ENCODE peak calls at places on chromosomes 12 and 14, in seven cellular contexts. E is HCT116, T is breast epithelium, Y is stomach, O is ovary, L is A549, B is body of pancreas. X is an unnamed sample. For H3K4me1, the result is how much of the 10 kb centered on the place peaks cover.

GRCh38 chr12:42981379-42981778 is 391.8 kb upstream of the PRICKLE1 start:
- DNase-seq in E (no peak), T (no peak), Y (no peak), O (no peak), L (no peak), B (no peak), X (no peak)

GRCh38 chr14:90555126-90556049 is 158.6 kb downstream of the CALM1 start:
- DNase-seq in E (no peak), T (no peak), Y (no peak), O (no peak), L (no peak), B (no peak), X (no peak)

GRCh38 chr12:20455001-20455706 is 86.8 kb downstream of the PDE3A start:
- DNase-seq in E (no peak), T (no peak), Y (no peak), O (no peak), L (no peak), B (no peak), X (no peak)

GRCh38 chr12:1935700-1936378 is 17.4 kb upstream of the CACNA2D4 start:
- DNase-seq in E (no peak), T (peak), Y (peak), O (no peak), L (no peak), B (peak), X (no peak)

GRCh38 chr12:13258717-13259119 is 62.2 kb downstream of the EMP1 start:
- DNase-seq in E (no peak), T (no peak), Y (no peak), O (no peak), L (no peak), B (no peak), X (no peak)

GRCh38 chr14:28407931-28408330 is 358.7 kb upstream of the FOXG1 start:
- DNase-seq in E (no peak), T (no peak), Y (no peak), O (no peak), L (no peak), B (no peak), X (no peak)

GRCh38 chr14:78324353-78324752 is 154.2 kb downstream of the NRXN3 start:
- DNase-seq in E (no peak), T (no peak), Y (no peak), O (no peak), L (no peak), B (no peak), X (no peak)

GRCh38 chr12:73629893-73630872 is 907.5 kb upstream of the ATXN7L3B start:
- DNase-seq in E (no peak), T (no peak), Y (no peak), O (no peak), L (no peak), B (no peak), X (no peak)

GRCh38 chr14:65444230-65444629 is 31.7 kb downstream of the FUT8 start:
- DNase-seq in E (no peak), T (no peak), Y (no peak), O (no peak), L (no peak), B (no peak), X (no peak)

GRCh38 chr12:119857036-119857435 is 20.1 kb downstream of the CIT start:
- DNase-seq in E (no peak), T (no peak), Y (no peak), O (no peak), L (no peak), B (no peak), X (no peak)

GRCh38 chr12:49776413-49776812 is 35.1 kb downstream of the TMBIM6 start:
- DNase-seq in E (peak), T (peak), Y (peak), O (peak), L (peak), B (peak), X (no peak)

GRCh38 chr12:48197549-48197966 is 5.5 kb downstream of the OR10AD1 start:
- DNase-seq in E (peak), T (no peak), Y (no peak), O (no peak), L (peak), B (peak), X (no peak)

GRCh38 chr12:45789025-45789424 is 59.5 kb downstream of the ARID2 start:
- DNase-seq in E (no peak), T (no peak), Y (no peak), O (no peak), L (no peak), B (no peak), X (no peak)

GRCh38 chr14:102594514-102595175 is 2.2 kb downstream of the RCOR1 start:
- DNase-seq in E (peak), T (peak), Y (peak), O (peak), L (peak), B (peak), X (peak)

GRCh38 chr14:24056800-24057184 is 5.0 kb downstream of the CARMIL3 start:
- DNase-seq in E (no peak), T (no peak), Y (no peak), O (peak), L (no peak), B (no peak), X (no peak)

GRCh38 chr12:52026267-52026666 is 19.5 kb downstream of the TAMALIN start:
- DNase-seq in E (no peak), T (no peak), Y (no peak), O (no peak), L (no peak), B (no peak), X (no peak)

GRCh38 chr14:34111933-34112332 is 161.1 kb upstream of the EGLN3 start:
- DNase-seq in E (no peak), T (no peak), Y (no peak), O (no peak), L (no peak), B (no peak), X (no peak)

GRCh38 chr12:71240941-71241340 is 83.1 kb upstream of the TSPAN8 start:
- DNase-seq in E (no peak), T (no peak), Y (no peak), O (no peak), L (no peak), B (no peak), X (no peak)

GRCh38 chr12:20376984-20377383 is 8.6 kb downstream of the PDE3A start:
- DNase-seq in E (peak), T (no peak), Y (no peak), O (no peak), L (no peak), B (no peak), X (no peak)

GRCh38 chr14:50191499-50191898 is 39.9 kb downstream of the SOS2 start:
- DNase-seq in E (no peak), T (no peak), Y (no peak), O (no peak), L (no peak), B (no peak), X (no peak)

GRCh38 chr14:55641290-55641689 is 61.3 kb downstream of the KTN1 start:
- DNase-seq in E (no peak), T (no peak), Y (no peak), O (no peak), L (no peak), B (no peak), X (no peak)

GRCh38 chr12:79409562-79409961 is 281.2 kb downstream of the PAWR start:
- DNase-seq in E (no peak), T (no peak), Y (no peak), O (no peak), L (no peak), B (no peak), X (no peak)

GRCh38 chr14:54640480-54640879 is 73.6 kb downstream of the SAMD4A start:
- DNase-seq in E (no peak), T (no peak), Y (no peak), O (no peak), L (no peak), B (no peak), X (no peak)

GRCh38 chr12:87413784-87414183 is 615.4 kb downstream of the C12orf50 start:
- DNase-seq in E (no peak), T (no peak), Y (no peak), O (no peak), L (no peak), B (no peak), X (no peak)

GRCh38 chr14:99273025-99273723 is 1.2 kb upstream of the BCL11B start:
- DNase-seq in E (no peak), T (no peak), Y (peak), O (no peak), L (peak), B (no peak), X (peak)

GRCh38 chr12:125187148-125187733 is 122.0 kb downstream of the AACS start:
- DNase-seq in E (no peak), T (no peak), Y (no peak), O (no peak), L (no peak), B (no peak), X (no peak)

GRCh38 chr12:93201990-93202389 is 175.7 kb upstream of the NUDT4 start:
- DNase-seq in E (no peak), T (no peak), Y (no peak), O (no peak), L (no peak), B (no peak), X (no peak)

GRCh38 chr14:102690509-102691286 is 86.6 kb upstream of the TRAF3 start:
- DNase-seq in E (no peak), T (no peak), Y (peak), O (no peak), L (no peak), B (peak), X (no peak)

GRCh38 chr12:71694099-71694820 is 8.4 kb downstream of the TMEM19 start:
- DNase-seq in E (no peak), T (no peak), Y (no peak), O (no peak), L (no peak), B (no peak), X (no peak)

GRCh38 chr14:51095854-51096823 is 1.2 kb upstream of the TRIM9 start:
- DNase-seq in E (no peak), T (no peak), Y (no peak), O (peak), L (peak), B (peak), X (no peak)

GRCh38 chr14:39469094-39469710 is 37.0 kb upstream of the FBXO33 start:
- DNase-seq in E (no peak), T (no peak), Y (no peak), O (no peak), L (no peak), B (peak), X (peak)

GRCh38 chr12:28996688-28997087 is 152.4 kb upstream of the FAR2 start:
- DNase-seq in E (no peak), T (no peak), Y (no peak), O (no peak), L (no peak), B (no peak), X (no peak)

GRCh38 chr12:11719678-11720099 is 70.2 kb downstream of the ETV6 start:
- DNase-seq in E (no peak), T (no peak), Y (no peak), O (no peak), L (no peak), B (peak), X (peak)

GRCh38 chr14:94636744-94637412 is 24.7 kb downstream of the SERPINA3 start:
- DNase-seq in E (peak), T (no peak), Y (no peak), O (no peak), L (no peak), B (no peak), X (no peak)

GRCh38 chr14:104475256-104475655 is 104.3 kb upstream of the C14orf180 start:
- DNase-seq in E (no peak), T (no peak), Y (no peak), O (no peak), L (no peak), B (no peak), X (no peak)
- H3K4me3 ChIP-seq in E (no peak), T (no peak), Y (no peak), O (no peak), L (no peak), B (no peak), X (no peak)

GRCh38 chr14:76336876-76337275 is 39.1 kb upstream of the ESRRB start:
- DNase-seq in E (no peak), T (no peak), Y (no peak), O (no peak), L (no peak), B (no peak), X (no peak)
- H3K4me1 ChIP-seq in E (under half), T (under half), Y (under half), O (under half), L (under half), B (under half), X (under half)

GRCh38 chr14:22505751-22506710 is 83.0 kb downstream of the DAD1 start:
- DNase-seq in E (no peak), T (no peak), Y (no peak), O (no peak), L (no peak), B (no peak), X (no peak)
- TF ChIP-seq POLR2A in E (no peak), T (no peak), Y (no peak), O (no peak), L (no peak), B (no peak), X (no peak)

GRCh38 chr14:96590190-96590860 is 88.1 kb downstream of the PAPOLA start:
- DNase-seq in E (no peak), T (no peak), Y (no peak), O (no peak), L (no peak), B (no peak), X (peak)

GRCh38 chr14:96594961-96595360 is 92.8 kb downstream of the PAPOLA start:
- DNase-seq in E (no peak), T (no peak), Y (no peak), O (no peak), L (no peak), B (no peak), X (no peak)

GRCh38 chr14:96588410-96589249 is 86.4 kb downstream of the PAPOLA start:
- DNase-seq in E (no peak), T (no peak), Y (no peak), O (no peak), L (no peak), B (no peak), X (no peak)

GRCh38 chr14:96589577-96589976 is 87.4 kb downstream of the PAPOLA start:
- DNase-seq in E (no peak), T (no peak), Y (no peak), O (no peak), L (no peak), B (peak), X (peak)

DNA sequence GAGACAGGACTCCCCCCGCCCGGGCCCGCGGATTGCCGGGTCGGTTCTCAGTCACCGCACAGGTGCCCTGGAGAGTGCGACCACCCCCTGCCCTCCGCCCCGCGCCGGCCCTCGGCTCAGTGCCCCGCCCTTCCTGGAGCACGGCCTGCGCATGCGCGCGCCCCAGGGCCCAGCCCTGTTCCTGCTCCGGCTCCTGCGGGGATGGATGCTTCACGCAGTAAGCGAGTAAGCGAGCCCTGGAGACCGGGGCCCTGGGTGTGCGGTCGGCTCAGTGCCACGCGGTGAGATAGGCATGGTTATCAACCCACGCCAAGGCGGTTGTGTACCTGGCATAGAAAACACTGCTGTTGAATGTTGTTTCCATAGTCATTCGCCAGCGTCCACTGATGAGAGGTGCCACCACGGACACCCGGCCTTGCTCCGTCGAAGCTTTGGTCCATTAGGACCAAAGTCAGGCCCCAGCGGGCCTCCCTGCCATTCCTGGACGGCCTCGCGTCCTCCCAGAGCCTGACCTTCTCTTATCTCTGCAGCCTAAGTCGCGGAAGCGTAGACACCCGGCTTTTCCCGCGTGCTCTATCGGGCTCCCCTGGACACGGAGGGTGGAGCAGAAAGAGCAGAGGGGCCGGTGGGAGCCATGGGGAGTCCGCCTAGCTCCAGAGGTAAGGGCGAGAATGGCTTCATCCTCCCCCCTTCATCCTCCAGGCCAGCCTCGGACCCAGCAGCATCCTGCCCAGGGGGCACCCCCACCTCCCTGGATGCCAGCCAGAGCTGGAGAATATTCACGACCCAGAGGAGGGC is 90.6 kb downstream of the PAPOLA start:
- DNase-seq in E (no peak), T (no peak), Y (peak), O (no peak), L (peak), B (peak), X (peak)
- H3K4me3 ChIP-seq in E (no peak), T (peak), Y (peak), O (no peak), L (peak), B (no peak), X (peak)

GRCh38 chr12:6452245-6452731 is 446 bp downstream of the TAPBPL start:
- DNase-seq in E (no peak), T (no peak), Y (peak), O (peak), L (no peak), B (peak), X (peak)
- H3K4me1 ChIP-seq in E (under half), T (under half), Y (under half), O (under half), L (under half), B (under half), X (under half)

DNA sequence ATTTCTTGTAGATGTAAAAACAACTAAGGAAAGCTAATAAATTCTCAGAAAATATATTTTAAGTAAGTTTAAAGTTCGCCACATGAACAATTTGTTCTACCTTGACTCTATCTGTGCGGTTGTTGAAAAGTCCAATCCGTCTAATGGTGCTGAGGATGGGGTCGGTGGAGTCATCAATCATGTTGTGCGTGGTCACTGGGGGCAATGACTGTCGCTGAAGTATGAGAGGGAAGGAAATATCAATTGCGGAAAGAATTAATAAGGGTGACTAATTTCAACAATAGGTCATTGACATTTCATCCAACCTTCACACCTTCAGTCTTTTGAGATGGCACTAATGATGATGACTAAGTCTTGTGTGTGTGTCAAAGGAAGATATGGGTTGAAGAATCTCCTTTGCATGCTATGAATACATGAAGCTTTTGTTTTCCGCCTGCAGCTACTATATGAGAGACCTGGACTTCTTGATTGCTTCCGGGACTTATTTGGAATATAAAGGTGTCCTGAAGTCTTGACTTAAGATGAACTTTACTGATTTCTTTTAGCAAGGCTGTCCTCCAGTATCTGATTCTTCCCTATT is 32.1 kb downstream of the SPX start:
- DNase-seq in E (no peak), T (no peak), Y (no peak), O (no peak), L (no peak), B (no peak), X (no peak)
- TF ChIP-seq POLR2A in E (no peak), T (no peak), Y (no peak), O (no peak), L (no peak), B (no peak), X (no peak)